ENCODE peak calls at places on chromosomes 16 and 17, in eight cellular contexts. K is cardiac muscle cell, I is testis, X is thoracic aorta, P is Peyer's patch, E is PC-3, Z is H1, D is heart left ventricle. C is an unnamed sample. For H3K4me1, the result is how much of the 10 kb centered on the place peaks cover.

GRCh38 chr17:20171741-20172377 is 162.7 kb downstream of the SPECC1 start:
- DNase-seq in K (peak), D (no peak), I (no peak), Z (no peak), P (no peak), E (no peak), X (no peak), C (no peak)

GRCh38 chr16:66661210-66661560 is 35.4 kb downstream of the CMTM4 start:
- DNase-seq in I (no peak), E (no peak), D (no peak), X (no peak), Z (no peak), K (no peak), P (no peak), C (no peak)

GRCh38 chr17:56678249-56679144 is 85.0 kb downstream of the NOG start:
- DNase-seq in K (peak), Z (peak), X (no peak), I (no peak), E (no peak), D (no peak), P (no peak), C (no peak)

GRCh38 chr16:51938861-51939260 is 608.1 kb downstream of the TOX3 start:
- DNase-seq in X (no peak), K (no peak), P (no peak), Z (no peak), I (no peak), E (no peak), D (no peak), C (no peak)

GRCh38 chr17:8965394-8966168 is at the start of gene PIK3R5:
- DNase-seq in D (peak), K (peak), E (no peak), X (no peak), P (peak), Z (peak), I (peak), C (peak)

GRCh38 chr17:30554839-30555751 is 77.9 kb downstream of the GOSR1 start:
- DNase-seq in I (peak), D (no peak), P (peak), E (peak), K (peak), X (no peak), Z (peak), C (no peak)

GRCh38 chr16:2485811-2486507 is 11.0 kb downstream of the TBC1D24 start:
- DNase-seq in I (no peak), D (peak), K (no peak), P (no peak), Z (no peak), E (no peak), X (no peak), C (no peak)

GRCh38 chr16:88015806-88016140 is 64.5 kb downstream of the BANP start:
- DNase-seq in I (no peak), K (no peak), Z (no peak), D (no peak), P (no peak), X (no peak), E (no peak), C (no peak)

GRCh38 chr16:4624827-4625616 is 396 bp downstream of the MGRN1 start:
- DNase-seq in X (peak), P (peak), Z (peak), D (peak), K (peak), E (no peak), I (peak), C (peak)

GRCh38 chr17:73342057-73342522 is 30.3 kb upstream of the CDC42EP4 start:
- DNase-seq in D (peak), E (peak), Z (peak), K (peak), I (peak), P (peak), X (peak), C (no peak)

GRCh38 chr17:27414271-27414670 is 42.0 kb upstream of the KSR1 start:
- DNase-seq in I (no peak), X (no peak), Z (no peak), K (no peak), D (no peak), P (no peak), E (no peak), C (no peak)

GRCh38 chr16:70159355-70160348 is 13.9 kb upstream of the CLEC18C start:
- DNase-seq in X (no peak), Z (no peak), K (peak), D (no peak), E (no peak), I (peak), P (no peak), C (no peak)

GRCh38 chr16:1026784-1027415 is 45.3 kb downstream of the SOX8 start:
- DNase-seq in P (no peak), D (no peak), X (no peak), I (no peak), E (no peak), K (no peak), Z (no peak), C (no peak)

GRCh38 chr17:34099859-34100258 is 155.2 kb upstream of the CCL2 start:
- DNase-seq in I (no peak), Z (no peak), X (no peak), E (no peak), D (no peak), P (no peak), K (no peak), C (no peak)

GRCh38 chr16:86086471-86086870 is 187.5 kb downstream of the IRF8 start:
- DNase-seq in K (no peak), P (peak), E (no peak), D (no peak), Z (no peak), X (no peak), I (no peak), C (no peak)

GRCh38 chr16:67555795-67556212 is 6.5 kb upstream of the CTCF start:
- DNase-seq in D (no peak), Z (no peak), P (no peak), E (peak), I (no peak), X (no peak), K (no peak), C (no peak)

GRCh38 chr17:79107499-79108231 is 33.0 kb downstream of the ENGASE start:
- DNase-seq in X (no peak), K (no peak), P (no peak), D (no peak), Z (no peak), E (no peak), I (no peak), C (no peak)

GRCh38 chr16:57341062-57341440 is 17.5 kb upstream of the CCL22 start:
- DNase-seq in E (no peak), X (no peak), Z (no peak), D (no peak), I (no peak), P (no peak), K (no peak), C (no peak)

GRCh38 chr17:27264068-27264812 is 29.7 kb upstream of the WSB1 start:
- DNase-seq in Z (no peak), D (no peak), I (no peak), P (no peak), K (no peak), X (no peak), E (no peak), C (no peak)

GRCh38 chr17:39598047-39598481 is 9.7 kb downstream of the NEUROD2 start:
- DNase-seq in E (no peak), X (no peak), D (no peak), Z (peak), I (no peak), K (no peak), P (no peak), C (no peak)

GRCh38 chr16:53600076-53600475 is 97.1 kb upstream of the AKTIP start:
- DNase-seq in E (no peak), Z (no peak), X (no peak), K (no peak), D (no peak), I (no peak), P (no peak), C (no peak)

GRCh38 chr16:920722-921121 is 50.1 kb downstream of the LMF1 start:
- DNase-seq in K (no peak), I (no peak), Z (no peak), E (no peak), D (peak), X (no peak), P (no peak), C (no peak)

GRCh38 chr17:35069311-35069710 is 5.8 kb upstream of the RFFL start:
- DNase-seq in Z (no peak), I (no peak), D (no peak), K (no peak), X (no peak), E (no peak), P (no peak), C (no peak)

GRCh38 chr16:84367750-84368320 is 503 bp upstream of the ATP2C2 start:
- DNase-seq in D (no peak), Z (peak), X (no peak), I (no peak), K (no peak), P (peak), E (no peak), C (no peak)

GRCh38 chr17:61662771-61663170 is 71.8 kb upstream of the NACA2 start:
- DNase-seq in P (no peak), Z (no peak), I (no peak), K (no peak), E (no peak), D (no peak), X (no peak), C (no peak)

GRCh38 chr16:88672776-88673175 is 9.9 kb upstream of the MVD start:
- DNase-seq in P (no peak), X (no peak), E (no peak), Z (peak), D (no peak), I (no peak), K (peak), C (no peak)

GRCh38 chr16:31427441-31428276 is 501 bp downstream of the COX6A2 start:
- DNase-seq in D (peak), K (no peak), E (no peak), Z (peak), I (peak), P (peak), X (no peak), C (peak)

GRCh38 chr17:50146927-50147640 is 3.4 kb downstream of the PPP1R9B start:
- DNase-seq in K (no peak), P (no peak), E (no peak), Z (no peak), X (no peak), I (peak), D (no peak), C (no peak)

GRCh38 chr17:50144845-50145531 is 5.5 kb downstream of the PPP1R9B start:
- DNase-seq in I (no peak), P (no peak), K (no peak), D (no peak), E (no peak), Z (no peak), X (no peak), C (no peak)

GRCh38 chr17:50147841-50148225 is 2.6 kb downstream of the PPP1R9B start:
- DNase-seq in E (no peak), X (no peak), P (peak), I (no peak), D (no peak), Z (peak), K (no peak), C (no peak)

GRCh38 chr17:50145532-50146229 is 4.8 kb downstream of the PPP1R9B start:
- DNase-seq in D (no peak), E (no peak), P (no peak), Z (no peak), K (no peak), I (no peak), X (no peak), C (no peak)

GRCh38 chr17:50146230-50146926 is 4.1 kb downstream of the PPP1R9B start:
- DNase-seq in Z (no peak), P (no peak), E (no peak), D (no peak), I (no peak), X (no peak), K (no peak), C (no peak)
- H3K4me1 ChIP-seq in Z (under half), P (under half), E (under half), D (under half), I (under half), X (under half), K (under half), C (half or more)

GRCh38 chr17:74641949-74642298 is 18.4 kb upstream of the CD300E start:
- DNase-seq in E (no peak), K (no peak), X (no peak), D (no peak), Z (no peak), I (no peak), P (no peak), C (no peak)
- H3K4me1 ChIP-seq in E (under half), K (under half), X (under half), D (under half), Z (under half), I (under half), P (under half), C (under half)

GRCh38 chr17:4856937-4857314 is 23.8 kb downstream of the MINK1 start:
- DNase-seq in D (no peak), P (no peak), K (no peak), X (no peak), E (no peak), I (no peak), Z (no peak), C (no peak)
- H3K4me1 ChIP-seq in D (under half), P (under half), K (under half), X (under half), E (under half), I (under half), Z (under half), C (under half)

GRCh38 chr16:9105189-9105588 is 13.7 kb downstream of the HAPSTR1 start:
- DNase-seq in D (no peak), I (no peak), E (no peak), K (no peak), X (no peak), Z (no peak), P (no peak), C (no peak)

GRCh38 chr16:9102379-9102778 is 10.9 kb downstream of the HAPSTR1 start:
- DNase-seq in K (no peak), D (no peak), X (no peak), I (no peak), Z (no peak), P (no peak), E (peak), C (no peak)

GRCh38 chr16:9107025-9107970 is 15.9 kb downstream of the HAPSTR1 start:
- DNase-seq in X (no peak), D (no peak), I (no peak), K (no peak), E (no peak), Z (no peak), P (no peak), C (no peak)

GRCh38 chr16:9102943-9103342 is 11.5 kb downstream of the HAPSTR1 start:
- DNase-seq in E (no peak), X (no peak), I (no peak), Z (no peak), P (no peak), K (no peak), D (no peak), C (no peak)

GRCh38 chr16:9103546-9103945 is 12.1 kb downstream of the HAPSTR1 start:
- DNase-seq in X (no peak), E (no peak), D (no peak), K (no peak), Z (no peak), I (no peak), P (no peak), C (no peak)
- H3K4me1 ChIP-seq in X (half or more), E (under half), D (under half), K (under half), Z (under half), I (under half), P (half or more), C (half or more)

GRCh38 chr17:42681976-42682375 is 333 bp upstream of the CCR10 start:
- DNase-seq in E (no peak), Z (no peak), X (no peak), P (no peak), I (no peak), D (no peak), K (no peak), C (no peak)
- H3K4me1 ChIP-seq in E (under half), Z (under half), X (under half), P (half or more), I (half or more), D (under half), K (under half), C (half or more)

DNA sequence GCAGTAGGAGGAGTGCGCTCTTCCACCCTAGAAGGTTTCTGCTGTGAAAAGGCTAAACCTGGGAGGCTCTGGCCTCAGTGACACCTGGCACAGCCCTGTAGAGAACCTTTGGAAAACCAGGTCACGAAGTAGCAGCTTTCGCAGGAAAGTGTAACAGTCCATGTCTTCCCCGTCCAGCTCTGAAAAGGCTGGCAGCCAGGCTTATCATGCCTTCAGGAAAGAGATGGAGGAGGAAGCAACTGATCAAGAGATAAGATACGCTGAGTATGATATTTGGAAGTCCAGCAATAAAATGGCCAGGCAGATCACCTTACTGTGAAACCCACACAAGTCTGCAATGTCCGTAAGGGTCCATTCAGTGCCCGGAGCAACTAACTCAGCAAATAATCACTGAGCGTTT is 22.3 kb downstream of the TUBD1 start:
- DNase-seq in D (no peak), E (no peak), X (no peak), P (peak), Z (no peak), I (no peak), K (no peak), C (no peak)
- H3K4me1 ChIP-seq in D (under half), E (under half), X (under half), P (under half), Z (under half), I (under half), K (under half), C (under half)

DNA sequence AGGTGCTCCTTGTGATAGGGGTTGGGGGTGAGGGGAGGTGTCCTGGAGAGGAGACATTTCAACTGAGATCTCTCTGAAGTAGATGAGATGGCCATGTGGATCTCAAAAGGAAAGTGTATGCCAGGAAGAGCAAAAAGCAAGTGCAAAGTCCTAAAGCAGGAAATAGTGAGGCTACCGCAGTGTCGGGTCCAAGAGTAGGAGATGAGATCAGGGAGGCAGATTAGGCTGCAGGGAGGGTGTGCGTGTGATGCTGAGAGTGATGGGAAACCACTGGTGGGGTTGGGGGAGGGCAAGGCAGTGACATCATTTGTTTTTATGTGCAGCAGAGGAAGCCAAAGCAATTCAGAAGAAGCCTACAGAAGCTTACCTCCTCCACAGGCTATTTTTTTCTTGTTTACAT is 28.5 kb downstream of the CDH13 start:
- DNase-seq in E (no peak), Z (no peak), D (no peak), P (peak), X (no peak), I (no peak), K (no peak), C (peak)
- H3K4me1 ChIP-seq in E (under half), Z (under half), D (under half), P (under half), X (under half), I (under half), K (under half), C (half or more)

GRCh38 chr16:11202260-11203091 is 53.5 kb downstream of the SOCS1 start:
- DNase-seq in X (no peak), K (no peak), E (no peak), P (no peak), Z (no peak), I (no peak), D (no peak), C (no peak)
- H3K4me1 ChIP-seq in X (under half), K (under half), E (under half), P (under half), Z (under half), I (under half), D (under half), C (under half)

C was measured in effector memory CD4-positive, alpha-beta T cell.